ENCODE peak calls at places on chromosomes 12 and 14, in ten cellular contexts. I is left ventricle myocardium inferior; C is SJSA1; J is HFF-Myc; E is CD8-positive, alpha-beta T cell; U is fibroblast of mammary gland; R is lung; Z is psoas muscle; V is SK-N-SH; Y is fibroblast of lung. P is an unnamed sample.

GRCh38 chr12:115828151-115828550 is 449.3 kb downstream of the MED13L start:
- DNase-seq in I (no peak), C (no peak), J (no peak), E (no peak), U (no peak), R (no peak), Z (no peak), V (no peak), Y (no peak), P (no peak)

GRCh38 chr14:70640938-70641547 is 673 bp upstream of the TTC9 start:
- DNase-seq in I (no peak), C (peak), J (no peak), E (no peak), U (peak), R (no peak), Z (peak), V (peak), Y (peak), P (peak)

GRCh38 chr12:55996715-55997534 is at the start of gene SUOX:
- DNase-seq in I (peak), C (peak), J (peak), E (peak), U (peak), R (peak), Z (peak), V (peak), Y (peak), P (peak)

GRCh38 chr14:35406811-35407630 is 2.5 kb upstream of the NFKBIA start:
- DNase-seq in I (no peak), C (peak), J (no peak), E (no peak), U (peak), R (peak), Z (no peak), V (peak), Y (peak), P (no peak)

GRCh38 chr12:30822385-30823139 is 67.8 kb upstream of the CAPRIN2 start:
- DNase-seq in I (peak), C (peak), J (no peak), E (no peak), U (peak), R (peak), Z (peak), V (peak), Y (peak), P (no peak)

GRCh38 chr12:26032290-26032689 is 73.8 kb downstream of the RASSF8 start:
- DNase-seq in I (no peak), C (no peak), J (no peak), E (no peak), U (no peak), R (no peak), Z (no peak), V (no peak), Y (no peak), P (no peak)

GRCh38 chr12:18752280-18752920 is 14.5 kb downstream of the CAPZA3 start:
- DNase-seq in I (peak), C (peak), J (peak), E (no peak), U (peak), R (no peak), Z (no peak), V (no peak), Y (peak), P (peak)

GRCh38 chr12:102948941-102949352 is 8.5 kb upstream of the ASCL1 start:
- DNase-seq in I (peak), C (peak), J (no peak), E (no peak), U (peak), R (no peak), Z (no peak), V (peak), Y (peak), P (no peak)

GRCh38 chr12:21775130-21775920 is 819 bp upstream of the KCNJ8 start:
- DNase-seq in I (no peak), C (no peak), J (no peak), E (no peak), U (no peak), R (no peak), Z (no peak), V (peak), Y (no peak), P (no peak)

GRCh38 chr12:15163577-15163976 is 57.6 kb downstream of the RERG start:
- DNase-seq in I (no peak), C (no peak), J (no peak), E (no peak), U (peak), R (no peak), Z (no peak), V (no peak), Y (peak), P (no peak)

GRCh38 chr12:103401421-103401820 is 94.3 kb downstream of the C12orf42 start:
- DNase-seq in I (no peak), C (peak), J (no peak), E (no peak), U (no peak), R (no peak), Z (no peak), V (no peak), Y (no peak), P (no peak)

GRCh38 chr14:23436327-23437141 is 1.1 kb upstream of the MYH7 start:
- DNase-seq in I (no peak), C (no peak), J (no peak), E (no peak), U (no peak), R (no peak), Z (no peak), V (no peak), Y (no peak), P (no peak)

GRCh38 chr12:123763093-123763492 is 992 bp downstream of the DNAH10 start:
- DNase-seq in I (no peak), C (no peak), J (no peak), E (no peak), U (no peak), R (no peak), Z (no peak), V (no peak), Y (no peak), P (no peak)

GRCh38 chr14:55438066-55438683 is 2.2 kb downstream of the TBPL2 start:
- DNase-seq in I (no peak), C (peak), J (no peak), E (no peak), U (peak), R (no peak), Z (no peak), V (peak), Y (peak), P (peak)

GRCh38 chr12:113237748-113238147 is 16.5 kb downstream of the TPCN1 start:
- DNase-seq in I (no peak), C (no peak), J (no peak), E (no peak), U (no peak), R (no peak), Z (no peak), V (no peak), Y (no peak), P (no peak)

GRCh38 chr14:96202441-96203094 is 2.1 kb upstream of the BDKRB2 start:
- DNase-seq in I (no peak), C (no peak), J (no peak), E (no peak), U (no peak), R (no peak), Z (no peak), V (no peak), Y (no peak), P (no peak)

GRCh38 chr12:14810953-14811483 is 3.0 kb downstream of the SMCO3 start:
- DNase-seq in I (no peak), C (peak), J (no peak), E (no peak), U (no peak), R (no peak), Z (no peak), V (no peak), Y (peak), P (no peak)

GRCh38 chr12:3560295-3560620 is 69.3 kb downstream of the PRMT8 start:
- DNase-seq in I (no peak), C (no peak), J (no peak), E (no peak), U (no peak), R (no peak), Z (no peak), V (no peak), Y (no peak), P (no peak)

GRCh38 chr12:102061096-102061555 is 665 bp downstream of the WASHC3 start:
- DNase-seq in I (no peak), C (no peak), J (no peak), E (no peak), U (no peak), R (no peak), Z (no peak), V (no peak), Y (no peak), P (no peak)

GRCh38 chr14:101235042-101235871 is 326.0 kb upstream of the DIO3 start:
- DNase-seq in I (peak), C (peak), J (no peak), E (no peak), U (peak), R (peak), Z (peak), V (peak), Y (peak), P (no peak)

GRCh38 chr12:82174936-82175335 is 183.3 kb downstream of the CCDC59 start:
- DNase-seq in I (no peak), C (no peak), J (no peak), E (no peak), U (no peak), R (no peak), Z (no peak), V (no peak), Y (no peak), P (peak)

GRCh38 chr12:132285991-132286681 is 43.3 kb downstream of the GALNT9 start:
- DNase-seq in I (peak), C (peak), J (peak), E (no peak), U (peak), R (peak), Z (peak), V (peak), Y (peak), P (no peak)

GRCh38 chr14:97276573-97276972 is 479.4 kb downstream of the VRK1 start:
- DNase-seq in I (no peak), C (no peak), J (no peak), E (no peak), U (no peak), R (no peak), Z (no peak), V (no peak), Y (peak), P (no peak)
- H3K4me3 ChIP-seq in I (no peak), C (no peak), J (no peak), E (no peak), U (no peak), R (no peak), Z (no peak), V (no peak), Y (no peak), P (no peak)

DNA sequence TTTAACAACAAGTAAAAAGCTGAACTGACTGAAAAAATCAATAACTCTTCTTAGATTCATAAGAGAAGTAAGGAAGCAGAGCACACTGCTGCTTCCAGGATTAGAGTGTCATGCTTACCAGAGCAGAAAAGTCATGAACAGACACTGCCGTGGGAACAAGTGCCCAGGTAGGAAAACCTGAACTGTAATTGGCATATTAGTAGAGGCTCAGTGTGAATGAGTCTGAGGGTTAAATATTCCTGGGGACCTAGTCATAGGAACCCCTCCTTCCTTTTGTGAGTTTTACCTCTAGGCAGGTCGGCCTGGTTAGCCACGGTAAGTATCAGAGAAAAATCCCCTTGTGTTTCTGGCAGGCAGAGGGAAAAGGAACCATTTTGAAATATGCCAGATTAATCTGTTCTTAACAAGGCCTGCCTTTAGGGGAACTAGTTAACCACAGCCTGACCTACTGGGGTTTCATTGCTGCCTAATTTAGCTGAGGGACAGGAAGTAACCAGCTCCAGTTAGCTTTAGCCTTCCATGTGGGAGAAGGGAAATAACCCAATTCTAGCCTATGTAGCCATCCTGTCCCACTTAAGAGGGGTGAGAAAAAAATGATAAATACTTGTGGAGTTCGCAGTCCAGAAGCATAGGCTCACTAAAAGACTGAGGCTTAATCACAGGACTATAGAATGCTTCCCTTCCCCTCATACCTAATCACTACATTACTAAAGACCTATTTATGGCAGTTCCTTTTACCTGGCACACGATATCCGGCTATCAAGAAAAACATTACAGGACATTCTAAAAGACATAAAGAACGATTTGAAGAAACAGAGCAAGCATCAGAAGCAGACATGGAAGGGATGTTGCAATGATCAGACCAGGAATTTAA is 22.6 kb downstream of the COX8C start:
- DNase-seq in I (no peak), C (no peak), J (no peak), E (no peak), U (no peak), R (no peak), Z (no peak), V (no peak), Y (no peak), P (no peak)
- H3K4me3 ChIP-seq in I (no peak), C (no peak), J (no peak), E (no peak), U (no peak), R (no peak), Z (no peak), V (no peak), Y (no peak), P (no peak)

GRCh38 chr12:65824314-65824563 is at the start of gene HMGA2:
- DNase-seq in I (no peak), C (no peak), J (peak), E (no peak), U (peak), R (no peak), Z (no peak), V (no peak), Y (no peak), P (no peak)
- H3K4me3 ChIP-seq in I (peak), C (peak), J (peak), E (peak), U (peak), R (peak), Z (peak), V (peak), Y (peak), P (peak)

GRCh38 chr12:989051-989450 is 2.0 kb upstream of the ERC1 start:
- DNase-seq in I (no peak), C (no peak), J (no peak), E (no peak), U (no peak), R (no peak), Z (no peak), V (no peak), Y (no peak), P (no peak)
- H3K4me3 ChIP-seq in I (peak), C (no peak), J (peak), E (peak), U (no peak), R (no peak), Z (peak), V (no peak), Y (peak), P (peak)

GRCh38 chr12:96454396-96454795 is 35.0 kb upstream of the CFAP54 start:
- DNase-seq in I (no peak), C (no peak), J (no peak), E (no peak), U (no peak), R (no peak), Z (no peak), V (no peak), Y (no peak), P (no peak)

GRCh38 chr12:96457191-96457930 is 32.0 kb upstream of the CFAP54 start:
- DNase-seq in I (no peak), C (peak), J (no peak), E (no peak), U (no peak), R (no peak), Z (no peak), V (no peak), Y (peak), P (no peak)

GRCh38 chr12:96452271-96452922 is 37.0 kb upstream of the CFAP54 start:
- DNase-seq in I (no peak), C (no peak), J (no peak), E (no peak), U (peak), R (no peak), Z (no peak), V (no peak), Y (no peak), P (no peak)

DNA sequence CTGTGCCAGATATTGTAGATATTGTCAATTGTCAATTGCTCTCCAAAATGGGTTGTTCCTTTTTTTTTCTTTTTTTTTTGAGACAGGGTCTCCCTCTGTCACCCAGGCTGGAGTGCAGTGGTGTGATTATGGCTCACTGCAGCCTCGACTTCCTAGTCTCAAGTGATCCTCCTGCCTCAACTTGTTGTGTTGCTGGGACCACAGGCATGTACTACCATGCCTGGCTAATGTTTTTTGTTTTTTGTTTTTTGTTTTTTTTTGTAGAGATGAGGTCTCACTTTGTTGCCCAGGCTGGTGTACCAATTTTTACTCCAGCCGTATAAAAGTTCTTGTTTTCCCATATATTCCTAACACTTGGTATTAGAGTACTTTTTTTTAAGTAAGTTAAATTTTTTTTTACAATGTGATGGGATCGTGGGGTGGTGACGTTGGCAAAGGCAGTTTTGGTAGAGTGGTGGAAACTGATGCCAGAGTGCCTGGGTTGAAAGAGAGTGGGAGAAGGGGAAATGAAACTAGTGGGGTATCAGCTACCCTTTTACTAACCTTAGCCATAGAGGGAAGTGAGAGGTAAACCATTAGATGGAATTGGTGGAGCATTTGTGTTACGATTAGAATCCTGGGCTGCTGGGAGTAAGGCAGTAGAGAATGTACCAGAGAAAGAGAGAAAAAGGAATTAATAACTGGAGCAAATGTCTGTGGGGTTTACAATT is 33.0 kb upstream of the CFAP54 start:
- DNase-seq in I (no peak), C (peak), J (no peak), E (no peak), U (no peak), R (no peak), Z (no peak), V (no peak), Y (no peak), P (no peak)
- H3K4me3 ChIP-seq in I (no peak), C (no peak), J (no peak), E (no peak), U (no peak), R (no peak), Z (no peak), V (no peak), Y (no peak), P (no peak)